ENCODE peak calls at places on chromosome 1, in seven cellular contexts. N is activated CD4-positive, alpha-beta T cell treated with anti-CD3 and anti-CD28 coated beads, Interleukin-2, amount 10 ng/mL, durations not matched to agents 7 days and 5 days; Q is M059J; L is stimulated activated naive CD4-positive, alpha-beta T cell; X is T-cell; C is CD4-positive, alpha-beta memory T cell; F is fibroblast of the conjunctiva. P is an unnamed sample.

GRCh38 chr1:90339822-90340221 is 344.9 kb downstream of the ZNF326 start:
- DNase-seq in C (no peak), X (no peak), F (no peak), N (no peak), L (no peak), Q (no peak), P (peak; percentile 10)

GRCh38 chr1:107486365-107486764 is 345.5 kb downstream of the NTNG1 start:
- DNase-seq in N (no peak), C (no peak), F (no peak), L (no peak), Q (no peak), X (no peak), P (no peak)

GRCh38 chr1:40901886-40902633 is 39.9 kb upstream of the CITED4 start:
- DNase-seq in F (peak; percentile 89), N (no peak), Q (peak; percentile 97), L (no peak), C (no peak), X (no peak), P (peak; percentile 61)

GRCh38 chr1:64060611-64061302 is 142.7 kb upstream of the UBE2U start:
- DNase-seq in F (no peak), X (no peak), Q (no peak), N (no peak), C (no peak), L (no peak), P (no peak)

GRCh38 chr1:115790846-115791245 is 22.3 kb upstream of the CASQ2 start:
- DNase-seq in X (no peak), F (no peak), Q (peak; percentile 4), N (no peak), L (no peak), C (no peak), P (peak; percentile 82)

GRCh38 chr1:175479521-175480342 is 263.7 kb downstream of the TNR start:
- DNase-seq in X (no peak), N (no peak), F (no peak), L (no peak), C (no peak), Q (peak; percentile 82), P (peak; percentile 65)

GRCh38 chr1:119865607-119866006 is 30.7 kb downstream of the ADAM30 start:
- DNase-seq in N (no peak), L (no peak), F (peak; percentile 59), C (no peak), X (no peak), Q (no peak), P (no peak)

GRCh38 chr1:17239420-17239819 is 9.5 kb upstream of the PADI3 start:
- DNase-seq in N (peak; percentile 16), F (peak; percentile 73), L (no peak), C (no peak), Q (peak; percentile 94), X (no peak), P (peak; percentile 91)

GRCh38 chr1:119766374-119766794 is 2.3 kb downstream of the HMGCS2 start:
- DNase-seq in F (no peak), N (no peak), L (no peak), X (no peak), Q (no peak), C (no peak), P (peak; percentile 17)